ENCODE peak calls at places on chromosome 17, in five cellular contexts. C, N, M, Z and D are unnamed samples.

GRCh38 chr17:47277921-47278320 is 24.3 kb downstream of the ITGB3 start:
- DNase-seq in C (no peak), N (no peak), M (no peak), Z (no peak), D (no peak)

GRCh38 chr17:77634710-77635109 is 323.8 kb upstream of the TNRC6C start:
- DNase-seq in C (no peak), N (no peak), M (no peak), Z (no peak), D (no peak)

GRCh38 chr17:82972836-82973372 is 106.5 kb upstream of the METRNL start:
- DNase-seq in C (no peak), N (no peak), M (no peak), Z (no peak), D (no peak)

GRCh38 chr17:43316522-43317142 is 82.2 kb upstream of the ARL4D start:
- DNase-seq in C (no peak), N (no peak), M (no peak), Z (no peak), D (no peak)

GRCh38 chr17:76540381-76541300 is 797 bp downstream of the PRCD start:
- DNase-seq in C (peak), N (no peak), M (peak), Z (no peak), D (peak)

GRCh38 chr17:65099941-65100315 is 37.2 kb upstream of the RGS9 start:
- DNase-seq in C (peak), N (peak), M (peak), Z (no peak), D (peak)

GRCh38 chr17:75476274-75476673 is 19.8 kb downstream of the TMEM94 start:
- DNase-seq in C (peak), N (no peak), M (no peak), Z (no peak), D (no peak)

GRCh38 chr17:5706835-5707234 is 122.5 kb upstream of the NLRP1 start:
- DNase-seq in C (peak), N (peak), M (peak), Z (peak), D (peak)

GRCh38 chr17:40443196-40443987 is at the start of gene IGFBP4:
- DNase-seq in C (peak), N (peak), M (peak), Z (no peak), D (peak)

GRCh38 chr17:3959295-3959899 is 4.8 kb downstream of the ATP2A3 start:
- DNase-seq in C (peak), N (no peak), M (no peak), Z (no peak), D (peak)

GRCh38 chr17:45227101-45227591 is 5.5 kb downstream of the FMNL1 start:
- DNase-seq in C (no peak), N (no peak), M (peak), Z (no peak), D (no peak)

GRCh38 chr17:41645371-41646063 is 21.1 kb upstream of the KRT17 start:
- DNase-seq in C (peak), N (no peak), M (peak), Z (no peak), D (peak)

GRCh38 chr17:1787301-1787902 is 25.5 kb downstream of the SERPINF1 start:
- DNase-seq in C (peak), N (no peak), M (peak), Z (peak), D (peak)

GRCh38 chr17:81066072-81066471 is 31.1 kb downstream of the BAIAP2 start:
- DNase-seq in C (no peak), N (no peak), M (no peak), Z (no peak), D (no peak)

GRCh38 chr17:7916799-7917198 is 710 bp upstream of the RNF227 start:
- DNase-seq in C (peak), N (no peak), M (no peak), Z (peak), D (no peak)

GRCh38 chr17:72249441-72249840 is 128.6 kb downstream of the SOX9 start:
- DNase-seq in C (no peak), N (no peak), M (no peak), Z (no peak), D (no peak)

GRCh38 chr17:66897141-66897540 is 62.2 kb downstream of the CACNG5 start:
- DNase-seq in C (no peak), N (no peak), M (no peak), Z (no peak), D (no peak)

GRCh38 chr17:45127583-45128300 is 4.6 kb downstream of the PLCD3 start:
- DNase-seq in C (peak), N (no peak), M (peak), Z (no peak), D (peak)

GRCh38 chr17:66459811-66460270 is 157.4 kb downstream of the PRKCA start:
- DNase-seq in C (peak), N (no peak), M (peak), Z (peak), D (peak)

GRCh38 chr17:64622931-64623654 is 39.0 kb downstream of the SMURF2 start:
- DNase-seq in C (peak), N (no peak), M (peak), Z (peak), D (peak)

GRCh38 chr17:41360291-41360995 is 9.2 kb downstream of the KRT33B start:
- DNase-seq in C (peak), N (no peak), M (peak), Z (no peak), D (no peak)

GRCh38 chr17:21549107-21549687 is 143.1 kb upstream of the KCNJ18 start:
- DNase-seq in C (peak), N (no peak), M (no peak), Z (no peak), D (no peak)

GRCh38 chr17:2905269-2905668 is 109.0 kb downstream of the RAP1GAP2 start:
- DNase-seq in C (no peak), N (no peak), M (no peak), Z (no peak), D (no peak)

GRCh38 chr17:74761931-74762330 is 13.5 kb downstream of the NHERF1 start:
- DNase-seq in C (no peak), N (no peak), M (no peak), Z (no peak), D (no peak)

GRCh38 chr17:48613862-48614694 is 1.0 kb downstream of the HOXB8 start:
- DNase-seq in C (no peak), N (no peak), M (peak), Z (no peak), D (no peak)

GRCh38 chr17:80012751-80013741 is 22.6 kb downstream of the TBC1D16 start:
- DNase-seq in C (no peak), N (no peak), M (no peak), Z (no peak), D (no peak)

GRCh38 chr17:16250635-16251034 is 33.6 kb downstream of the PIGL start:
- DNase-seq in C (peak), N (no peak), M (no peak), Z (peak), D (no peak)

GRCh38 chr17:44108440-44109311 is 14.8 kb downstream of the HDAC5 start:
- DNase-seq in C (peak), N (no peak), M (peak), Z (peak), D (peak)

GRCh38 chr17:8225813-8226535 is 15.6 kb upstream of the AURKB start:
- DNase-seq in C (peak), N (peak), M (peak), Z (no peak), D (peak)

GRCh38 chr17:66555605-66556004 is 253.2 kb downstream of the PRKCA start:
- DNase-seq in C (no peak), N (no peak), M (no peak), Z (no peak), D (no peak)

GRCh38 chr17:44533533-44534246 is 23.6 kb upstream of the FZD2 start:
- DNase-seq in C (peak), N (peak), M (peak), Z (no peak), D (peak)

GRCh38 chr17:76726766-76727718 is at the start of gene METTL23:
- DNase-seq in C (peak), N (peak), M (peak), Z (no peak), D (no peak)

GRCh38 chr17:13777003-13777402 is 175.3 kb upstream of the HS3ST3A1 start:
- DNase-seq in C (peak), N (no peak), M (no peak), Z (no peak), D (no peak)

GRCh38 chr17:57457188-57457587 is 200.9 kb downstream of the MSI2 start:
- DNase-seq in C (no peak), N (no peak), M (no peak), Z (no peak), D (no peak)

GRCh38 chr17:71273451-71273850 is 847.4 kb upstream of the SOX9 start:
- DNase-seq in C (no peak), N (no peak), M (no peak), Z (no peak), D (no peak)

GRCh38 chr17:59651346-59651745 is 31.7 kb downstream of the CLTC start:
- DNase-seq in C (peak), N (no peak), M (no peak), Z (no peak), D (no peak)

GRCh38 chr17:59074494-59074893 is 32.2 kb downstream of the TRIM37 start:
- DNase-seq in C (peak), N (no peak), M (no peak), Z (peak), D (no peak)

GRCh38 chr17:48356866-48357265 is 73.1 kb downstream of the SKAP1 start:
- DNase-seq in C (no peak), N (no peak), M (no peak), Z (no peak), D (no peak)

GRCh38 chr17:82568997-82569393 is 49.5 kb downstream of the FOXK2 start:
- DNase-seq in C (peak), N (no peak), M (no peak), Z (no peak), D (no peak)